ENCODE peak calls at places on chromosome 4, in four cellular contexts. One of them, this sample, is unnamed.

GRCh38 chr4:186400676-186401075 is 134.7 kb downstream of the F11 start:
- DNase-seq in T47D: no peak
- DNase-seq in suprapubic skin: no peak
- DNase-seq in hypothalamus: no peak
- DNase-seq in this sample: no peak

GRCh38 chr4:749771-750666 is 44.4 kb downstream of the PCGF3 start:
- DNase-seq in T47D: no peak
- DNase-seq in suprapubic skin: no peak
- DNase-seq in hypothalamus: no peak
- DNase-seq in this sample: no peak

GRCh38 chr4:20987191-20987590 is 286.9 kb downstream of the PACRGL start:
- DNase-seq in T47D: no peak
- DNase-seq in suprapubic skin: no peak
- DNase-seq in hypothalamus: no peak
- DNase-seq in this sample: no peak

GRCh38 chr4:110033994-110034393 is 121.3 kb downstream of the EGF start:
- DNase-seq in T47D: no peak
- DNase-seq in suprapubic skin: no peak
- DNase-seq in hypothalamus: no peak
- DNase-seq in this sample: peak

GRCh38 chr4:174607792-174608191 is 85.5 kb upstream of the HPGD start:
- DNase-seq in T47D: no peak
- DNase-seq in suprapubic skin: no peak
- DNase-seq in hypothalamus: no peak
- DNase-seq in this sample: no peak

GRCh38 chr4:128589384-128589957 is 220.0 kb upstream of the JADE1 start:
- DNase-seq in T47D: no peak
- DNase-seq in suprapubic skin: no peak
- DNase-seq in hypothalamus: no peak
- DNase-seq in this sample: no peak

GRCh38 chr4:69781458-69782418 is 21.3 kb upstream of the SULT1B1 start:
- DNase-seq in T47D: no peak
- DNase-seq in suprapubic skin: no peak
- DNase-seq in hypothalamus: no peak
- DNase-seq in this sample: no peak

GRCh38 chr4:26851129-26851528 is 9.5 kb upstream of the STIM2 start:
- DNase-seq in T47D: no peak
- DNase-seq in suprapubic skin: no peak
- DNase-seq in hypothalamus: no peak
- DNase-seq in this sample: no peak

GRCh38 chr4:113919611-113920010 is 59.8 kb downstream of the ARSJ start:
- DNase-seq in T47D: no peak
- DNase-seq in suprapubic skin: no peak
- DNase-seq in hypothalamus: no peak
- DNase-seq in this sample: no peak

GRCh38 chr4:25775166-25775565 is 87.6 kb downstream of the SEL1L3 start:
- DNase-seq in T47D: no peak
- DNase-seq in suprapubic skin: no peak
- DNase-seq in hypothalamus: no peak
- DNase-seq in this sample: no peak

GRCh38 chr4:82761249-82761648 is 37.3 kb downstream of the SCD5 start:
- DNase-seq in T47D: no peak
- DNase-seq in suprapubic skin: no peak
- DNase-seq in hypothalamus: no peak
- DNase-seq in this sample: no peak

GRCh38 chr4:6999172-7000086 is 43.7 kb upstream of the TADA2B start:
- DNase-seq in T47D: no peak
- DNase-seq in suprapubic skin: no peak
- DNase-seq in hypothalamus: no peak
- DNase-seq in this sample: no peak

GRCh38 chr4:52263612-52264011 is 212.5 kb downstream of the SPATA18 start:
- DNase-seq in T47D: no peak
- DNase-seq in suprapubic skin: no peak
- DNase-seq in hypothalamus: no peak
- DNase-seq in this sample: peak

GRCh38 chr4:52659722-52660261 is 691 bp upstream of the USP46 start:
- DNase-seq in T47D: peak
- DNase-seq in suprapubic skin: peak
- DNase-seq in hypothalamus: peak
- DNase-seq in this sample: peak

GRCh38 chr4:139692300-139693012 is 26.8 kb downstream of the MGST2 start:
- DNase-seq in T47D: no peak
- DNase-seq in suprapubic skin: no peak
- DNase-seq in hypothalamus: no peak
- DNase-seq in this sample: peak

GRCh38 chr4:77349361-77349760 is 192.4 kb downstream of the CCNG2 start:
- DNase-seq in T47D: no peak
- DNase-seq in suprapubic skin: no peak
- DNase-seq in hypothalamus: no peak
- DNase-seq in this sample: no peak

GRCh38 chr4:88643932-88644331 is 51.7 kb downstream of the HERC3 start:
- DNase-seq in T47D: no peak
- DNase-seq in suprapubic skin: no peak
- DNase-seq in hypothalamus: no peak
- DNase-seq in this sample: no peak

GRCh38 chr4:42488554-42488953 is 91.3 kb downstream of the SHISA3 start:
- DNase-seq in T47D: no peak
- DNase-seq in suprapubic skin: no peak
- DNase-seq in hypothalamus: no peak
- DNase-seq in this sample: no peak

GRCh38 chr4:69321153-69321729 is 41.0 kb downstream of the UGT2B28 start:
- DNase-seq in T47D: no peak
- DNase-seq in suprapubic skin: no peak
- DNase-seq in hypothalamus: no peak
- DNase-seq in this sample: no peak

GRCh38 chr4:14539246-14539645 is 463.0 kb upstream of the CPEB2 start:
- DNase-seq in T47D: no peak
- DNase-seq in suprapubic skin: no peak
- DNase-seq in hypothalamus: no peak
- DNase-seq in this sample: no peak

GRCh38 chr4:156374069-156374468 is 420.4 kb upstream of the CTSO start:
- DNase-seq in T47D: no peak
- DNase-seq in suprapubic skin: no peak
- DNase-seq in hypothalamus: no peak
- DNase-seq in this sample: no peak

GRCh38 chr4:142406917-142407501 is 439.1 kb downstream of the INPP4B start:
- DNase-seq in T47D: no peak
- DNase-seq in suprapubic skin: no peak
- DNase-seq in hypothalamus: no peak
- DNase-seq in this sample: no peak

GRCh38 chr4:45331796-45332195 is 605.4 kb upstream of the GNPDA2 start:
- DNase-seq in T47D: no peak
- DNase-seq in suprapubic skin: no peak
- DNase-seq in hypothalamus: no peak
- DNase-seq in this sample: no peak

GRCh38 chr4:25578431-25578830 is 77.2 kb upstream of the SLC34A2 start:
- DNase-seq in T47D: no peak
- DNase-seq in suprapubic skin: no peak
- DNase-seq in hypothalamus: no peak
- DNase-seq in this sample: no peak

GRCh38 chr4:110510955-110511544 is 35.1 kb downstream of the ENPEP start:
- DNase-seq in T47D: peak
- DNase-seq in suprapubic skin: no peak
- DNase-seq in hypothalamus: no peak
- DNase-seq in this sample: peak

GRCh38 chr4:10584042-10584441 is 100.5 kb downstream of the CLNK start:
- DNase-seq in T47D: no peak
- DNase-seq in suprapubic skin: no peak
- DNase-seq in hypothalamus: no peak
- DNase-seq in this sample: peak

GRCh38 chr4:4216668-4217067 is 10.1 kb downstream of the OTOP1 start:
- DNase-seq in T47D: no peak
- DNase-seq in suprapubic skin: no peak
- DNase-seq in hypothalamus: no peak
- DNase-seq in this sample: no peak

GRCh38 chr4:134215636-134216340 is 14.2 kb upstream of the PABPC4L start:
- DNase-seq in T47D: no peak
- DNase-seq in suprapubic skin: no peak
- DNase-seq in hypothalamus: no peak
- DNase-seq in this sample: no peak

GRCh38 chr4:148170408-148171385 is 271.5 kb downstream of the NR3C2 start:
- DNase-seq in T47D: no peak
- DNase-seq in suprapubic skin: no peak
- DNase-seq in hypothalamus: no peak
- DNase-seq in this sample: no peak

GRCh38 chr4:21888195-21888976 is 60.2 kb downstream of the KCNIP4 start:
- DNase-seq in T47D: no peak
- DNase-seq in suprapubic skin: no peak
- DNase-seq in hypothalamus: no peak
- DNase-seq in this sample: no peak

GRCh38 chr4:52853351-52853750 is 8.8 kb upstream of the RASL11B start:
- DNase-seq in T47D: no peak
- DNase-seq in suprapubic skin: no peak
- DNase-seq in hypothalamus: no peak
- DNase-seq in this sample: peak

This sample was measured in Kasumi-1.